ENCODE peak calls at places on chromosomes 6 and 20, in four cellular contexts. J, D, S and L are unnamed samples. For H3K4me1, the result is how much of the 10 kb centered on the place peaks cover.

GRCh38 chr20:34581341-34582189 is 23.0 kb downstream of the MAP1LC3A start:
- DNase-seq in J (no peak), D (no peak), S (no peak), L (no peak)

GRCh38 chr6:4336778-4337442 is 201.5 kb upstream of the ECI2 start:
- DNase-seq in D (no peak), J (no peak), S (no peak), L (no peak)

GRCh38 chr6:104684911-104685415 is 174.8 kb downstream of the HACE1 start:
- DNase-seq in J (no peak), D (no peak), S (no peak), L (no peak)

GRCh38 chr20:9161308-9161707 is 92.4 kb downstream of the PLCB4 start:
- DNase-seq in J (no peak), D (no peak), S (peak), L (no peak)

GRCh38 chr20:45963059-45964011 is 8.7 kb downstream of the ZNF335 start:
- DNase-seq in D (no peak), S (no peak), J (no peak), L (no peak)

GRCh38 chr6:53834134-53834533 is 39.3 kb downstream of the LRRC1 start:
- DNase-seq in D (no peak), S (no peak), J (no peak), L (no peak)

GRCh38 chr6:2579789-2580570 is 170.7 kb downstream of the MYLK4 start:
- DNase-seq in J (no peak), D (no peak), S (no peak), L (no peak)

GRCh38 chr6:134508862-134509498 is 191.1 kb upstream of the SGK1 start:
- DNase-seq in J (no peak), S (no peak), D (no peak), L (no peak)

GRCh38 chr20:36861875-36862801 is 13.8 kb upstream of the TLDC2 start:
- DNase-seq in D (no peak), J (peak), S (peak), L (no peak)
- H3K27ac ChIP-seq in D (peak), J (peak), S (peak), L (peak)

DNA sequence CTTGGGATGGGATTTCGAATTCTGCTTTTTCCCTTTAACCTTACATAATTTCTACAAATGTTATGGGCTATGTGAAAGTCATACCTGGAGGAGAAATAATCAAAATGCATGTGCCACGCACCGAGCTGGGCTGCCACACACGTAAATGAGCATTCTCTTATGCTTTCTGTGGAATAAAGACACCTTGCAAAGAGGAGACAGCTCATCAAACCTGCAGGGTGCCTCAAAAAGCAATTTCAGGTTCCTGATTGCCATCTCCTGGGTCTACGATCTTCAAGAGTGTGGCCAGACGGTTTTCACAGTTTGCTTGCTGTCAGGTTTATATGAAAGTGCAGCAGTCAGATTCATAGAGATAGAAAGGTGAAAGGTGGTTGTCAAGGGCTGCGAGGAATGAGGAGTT is 36.6 kb downstream of the DUSP22 start:
- DNase-seq in S (no peak), D (no peak), J (no peak), L (no peak)
- H3K4me1 ChIP-seq in S (under half), D (under half), J (under half), L (under half)

GRCh38 chr6:79869600-79870084 is 77.7 kb downstream of the ELOVL4 start:
- DNase-seq in S (peak), J (peak), D (peak), L (no peak)
- H3K4me3 ChIP-seq in S (peak), J (peak), D (no peak), L (no peak)

GRCh38 chr6:168534265-168534664 is 93.3 kb downstream of the SMOC2 start:
- DNase-seq in S (no peak), J (no peak), D (no peak), L (no peak)

GRCh38 chr6:168530653-168531071 is 89.7 kb downstream of the SMOC2 start:
- DNase-seq in J (no peak), D (no peak), S (no peak), L (no peak)

GRCh38 chr6:168535711-168536110 is 94.7 kb downstream of the SMOC2 start:
- DNase-seq in D (no peak), S (no peak), J (no peak), L (no peak)

GRCh38 chr6:168532070-168532469 is 91.1 kb downstream of the SMOC2 start:
- DNase-seq in J (no peak), S (no peak), D (no peak), L (no peak)

DNA sequence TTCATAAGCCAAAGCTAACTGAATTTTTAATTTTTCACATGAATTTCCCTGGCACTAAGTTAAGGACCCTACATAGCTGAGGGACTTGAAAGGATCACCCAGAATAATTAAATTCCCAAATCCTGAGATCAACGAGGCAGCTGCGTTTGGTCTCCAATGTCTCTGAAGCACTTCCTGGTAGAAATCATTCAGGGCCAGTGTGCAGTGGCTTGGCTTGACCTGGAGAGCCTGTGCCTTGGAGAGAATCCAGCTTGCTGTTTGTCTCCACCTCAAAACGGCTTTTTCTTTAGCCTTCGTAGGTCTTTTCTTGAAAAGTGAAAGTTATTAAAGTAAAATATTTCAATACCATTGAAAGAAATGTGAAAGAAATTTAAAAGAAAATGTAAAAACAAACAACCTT is 92.4 kb downstream of the SMOC2 start:
- DNase-seq in S (peak), D (no peak), J (no peak), L (no peak)
- H3K27ac ChIP-seq in S (no peak), D (no peak), J (peak), L (no peak)

GRCh38 chr6:106770081-106770480 is 140.7 kb downstream of the QRSL1 start:
- DNase-seq in J (no peak), S (no peak), D (no peak), L (no peak)

GRCh38 chr6:106766201-106766600 is 136.8 kb downstream of the QRSL1 start:
- DNase-seq in J (no peak), D (no peak), S (no peak), L (no peak)

GRCh38 chr6:106765496-106765895 is 136.1 kb downstream of the QRSL1 start:
- DNase-seq in D (no peak), J (no peak), S (no peak), L (no peak)

GRCh38 chr6:106764353-106764980 is 135.1 kb downstream of the QRSL1 start:
- DNase-seq in D (no peak), S (no peak), J (no peak), L (no peak)

GRCh38 chr6:106767271-106767670 is 137.9 kb downstream of the QRSL1 start:
- DNase-seq in S (no peak), J (no peak), D (no peak), L (no peak)
- H3K4me1 ChIP-seq in S (under half), J (under half), D (under half), L (under half)